ENCODE peak calls at places on chromosomes 7 and 10, in six cellular contexts. K, L, I, F, Q and B are unnamed samples.

GRCh38 chr7:129610709-129611245 is 743 bp upstream of the NRF1 start:
- DNase-seq in K (no peak), L (no peak), I (no peak), F (no peak), Q (no peak), B (no peak)

GRCh38 chr7:111728635-111728995 is 166.3 kb upstream of the IMMP2L start:
- DNase-seq in K (no peak), L (no peak), I (no peak), F (no peak), Q (no peak), B (no peak)

GRCh38 chr10:93566435-93567276 is at the start of gene FFAR4:
- DNase-seq in K (no peak), L (peak; percentile 64), I (peak; percentile 56), F (peak; percentile 21), Q (no peak), B (no peak)

GRCh38 chr7:65239707-65240352 is 133.8 kb upstream of the ZNF92 start:
- DNase-seq in K (no peak), L (peak; percentile 89), I (peak; percentile 29), F (peak; percentile 67), Q (peak; percentile 74), B (peak; percentile 14)

GRCh38 chr10:306654-307185 is 171.5 kb downstream of the ZMYND11 start:
- DNase-seq in K (no peak), L (peak; percentile 67), I (no peak), F (no peak), Q (no peak), B (no peak)

GRCh38 chr10:72079356-72079755 is 9.0 kb downstream of the SPOCK2 start:
- DNase-seq in K (no peak), L (no peak), I (no peak), F (no peak), Q (no peak), B (no peak)

GRCh38 chr10:134743-135600 is at the start of gene ZMYND11:
- DNase-seq in K (peak; percentile 80), L (peak; percentile 34), I (peak; percentile 78), F (peak; percentile 64), Q (peak; percentile 50), B (peak; percentile 39)

GRCh38 chr7:75914169-75914654 is 743 bp upstream of the POR start:
- DNase-seq in K (no peak), L (peak; percentile 38), I (no peak), F (no peak), Q (peak; percentile 9), B (no peak)

GRCh38 chr10:47165168-47165710 is 134.8 kb upstream of the GDF10 start:
- DNase-seq in K (no peak), L (no peak), I (no peak), F (no peak), Q (no peak), B (no peak)

GRCh38 chr7:20140278-20141058 is 76.7 kb downstream of the MACC1 start:
- DNase-seq in K (no peak), L (no peak), I (no peak), F (no peak), Q (no peak), B (peak; percentile 16)

GRCh38 chr7:118312966-118313365 is 88.5 kb downstream of the ANKRD7 start:
- DNase-seq in K (peak; percentile 34), L (no peak), I (no peak), F (no peak), Q (no peak), B (no peak)

GRCh38 chr7:3754488-3755365 is 453.7 kb downstream of the SDK1 start:
- DNase-seq in K (no peak), L (peak; percentile 41), I (no peak), F (no peak), Q (no peak), B (peak; percentile 89)

GRCh38 chr7:28408105-28408973 is 4.0 kb upstream of the CREB5 start:
- DNase-seq in K (no peak), L (peak; percentile 62), I (peak; percentile 27), F (peak; percentile 23), Q (peak; percentile 19), B (no peak)

GRCh38 chr10:77504870-77505257 is 132.7 kb downstream of the KCNMA1 start:
- DNase-seq in K (no peak), L (no peak), I (no peak), F (no peak), Q (no peak), B (peak; percentile 58)

GRCh38 chr10:124521429-124521871 is 59.8 kb downstream of the LHPP start:
- DNase-seq in K (no peak), L (no peak), I (no peak), F (no peak), Q (no peak), B (no peak)

GRCh38 chr10:93711891-93712290 is 9.5 kb upstream of the FRA10AC1 start:
- DNase-seq in K (no peak), L (no peak), I (no peak), F (no peak), Q (no peak), B (no peak)

GRCh38 chr10:102141583-102142107 is 8.8 kb downstream of the PPRC1 start:
- DNase-seq in K (no peak), L (no peak), I (no peak), F (no peak), Q (no peak), B (no peak)

GRCh38 chr10:80453715-80454525 is at the start of gene TSPAN14:
- DNase-seq in K (peak; percentile 83), L (peak; percentile 82), I (peak; percentile 90), F (peak; percentile 81), Q (peak; percentile 69), B (peak; percentile 69)

GRCh38 chr10:6619663-6620062 is 39.6 kb upstream of the PRKCQ start:
- DNase-seq in K (no peak), L (no peak), I (no peak), F (no peak), Q (no peak), B (no peak)

GRCh38 chr10:103677486-103677885 is 177.9 kb downstream of the SH3PXD2A start:
- DNase-seq in K (no peak), L (no peak), I (no peak), F (no peak), Q (no peak), B (no peak)

GRCh38 chr10:45008524-45009161 is 7.9 kb downstream of the ZNF22 start:
- DNase-seq in K (peak; percentile 20), L (no peak), I (no peak), F (peak; percentile 44), Q (peak; percentile 22), B (peak; percentile 78)

GRCh38 chr7:110621289-110621688 is 469.6 kb upstream of the LRRN3 start:
- DNase-seq in K (no peak), L (no peak), I (no peak), F (no peak), Q (no peak), B (no peak)

GRCh38 chr10:126754966-126755365 is 84.5 kb upstream of the C10orf90 start:
- DNase-seq in K (no peak), L (no peak), I (no peak), F (no peak), Q (no peak), B (no peak)

GRCh38 chr10:117543245-117543998 is 876 bp downstream of the EMX2 start:
- DNase-seq in K (no peak), L (peak; percentile 71), I (no peak), F (peak; percentile 60), Q (no peak), B (no peak)

GRCh38 chr10:64601298-64601697 is 1080.1 kb downstream of the REEP3 start:
- DNase-seq in K (no peak), L (no peak), I (no peak), F (no peak), Q (no peak), B (no peak)

GRCh38 chr7:135825406-135825805 is 76.8 kb upstream of the FAM180A start:
- DNase-seq in K (no peak), L (peak; percentile 55), I (no peak), F (no peak), Q (no peak), B (no peak)

GRCh38 chr7:155009570-155010157 is 6.7 kb upstream of the PAXIP1 start:
- DNase-seq in K (no peak), L (peak; percentile 51), I (no peak), F (no peak), Q (no peak), B (no peak)

GRCh38 chr10:33113111-33113856 is 155.3 kb upstream of the ITGB1 start:
- DNase-seq in K (no peak), L (no peak), I (no peak), F (no peak), Q (no peak), B (peak; percentile 84)

GRCh38 chr7:97075928-97076327 is 41.6 kb upstream of the SDHAF3 start:
- DNase-seq in K (no peak), L (peak; percentile 42), I (no peak), F (no peak), Q (no peak), B (no peak)

GRCh38 chr10:51879238-51879637 is 179.8 kb upstream of the CSTF2T start:
- DNase-seq in K (no peak), L (no peak), I (no peak), F (no peak), Q (no peak), B (peak; percentile 98)

DNA sequence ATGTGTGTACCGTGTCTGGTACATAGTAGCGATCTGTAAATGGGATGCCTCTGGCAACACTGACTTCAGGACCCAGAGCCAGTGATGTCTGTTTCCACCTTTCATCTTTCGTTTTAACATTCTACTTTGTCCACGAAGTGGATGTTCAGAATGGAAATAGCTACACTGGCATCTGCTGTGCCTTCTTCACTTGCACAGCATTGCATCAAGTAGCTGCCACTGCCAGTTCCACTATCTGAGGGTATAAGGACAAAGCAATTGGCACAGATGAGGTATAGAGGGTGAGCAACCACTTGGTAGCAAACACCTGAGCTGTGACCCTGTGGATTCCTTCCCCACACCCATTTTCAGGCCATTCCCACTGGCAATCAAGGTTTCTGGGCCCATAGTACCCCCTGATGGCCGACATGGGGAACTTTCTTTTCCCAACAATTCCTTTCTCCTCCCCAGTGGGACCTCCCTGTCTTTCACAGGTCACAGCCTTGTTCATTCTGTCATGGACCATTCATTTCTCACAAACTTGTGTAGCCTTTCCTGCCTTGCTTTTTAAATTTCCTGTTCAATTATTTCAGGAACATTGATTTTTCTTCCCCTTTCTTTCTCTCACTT is 4.0 kb downstream of the ITGA8 start:
- DNase-seq in K (no peak), L (no peak), I (no peak), F (peak; percentile 55), Q (no peak), B (no peak)
- TF ChIP-seq CTCF in K (peak; percentile 18), L (peak; percentile 72), I (peak; percentile 53), F (peak; percentile 55), Q (peak; percentile 56), B (peak; percentile 60)

DNA sequence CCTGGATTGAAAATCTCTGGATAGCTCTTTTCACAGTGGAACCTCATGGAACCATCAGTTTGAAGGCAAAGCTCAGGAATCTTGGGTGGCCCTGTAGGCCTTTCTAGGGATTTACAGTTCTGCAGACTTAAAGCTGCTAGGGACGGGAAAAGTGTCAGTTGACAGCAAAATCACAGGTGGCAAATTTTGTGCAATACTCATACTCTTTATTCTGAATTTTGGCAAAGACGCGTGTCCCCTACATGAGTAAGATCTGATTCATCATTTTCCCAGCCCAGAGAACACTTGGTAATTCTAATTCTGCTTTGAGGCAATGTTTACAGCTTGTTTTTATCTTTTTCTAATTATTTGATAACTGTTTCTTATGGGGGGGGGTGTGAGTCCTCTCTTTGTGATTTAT is 3.6 kb downstream of the LRRC17 start:
- DNase-seq in K (no peak), L (no peak), I (no peak), F (no peak), Q (no peak), B (peak; percentile 89)
- TF ChIP-seq CTCF in K (no peak), L (no peak), I (no peak), F (no peak), Q (no peak), B (no peak)

GRCh38 chr7:123581162-123581459 is 20.5 kb upstream of the ASB15 start:
- DNase-seq in K (no peak), L (no peak), I (no peak), F (no peak), Q (no peak), B (no peak)
- TF ChIP-seq CTCF in K (no peak), L (no peak), I (no peak), F (no peak), Q (no peak), B (no peak)

GRCh38 chr7:8365499-8366110 is 67.8 kb upstream of the NXPH1 start:
- DNase-seq in K (no peak), L (no peak), I (no peak), F (peak; percentile 9), Q (no peak), B (no peak)
- TF ChIP-seq CTCF in K (peak; percentile 65), L (peak; percentile 72), I (peak; percentile 44), F (no peak), Q (peak; percentile 61), B (no peak)